ENCODE peak calls at places on chromosome 19, in nine cellular contexts. One of them, this sample, is unnamed.

GRCh38 chr19:36257512-36257876 is 42.6 kb downstream of the ZNF146 start:
- DNase-seq in anterior cingulate cortex: no peak
- DNase-seq in endodermal cell: no peak
- DNase-seq in ecto neural progenitor cell: no peak
- DNase-seq in mucosa of descending colon: no peak
- DNase-seq in NCI-H774: no peak
- DNase-seq in Karpas-422: no peak
- DNase-seq in uterus: no peak
- DNase-seq in heart left ventricle: peak; percentile 56
- DNase-seq in this sample: no peak

GRCh38 chr19:34288381-34288780 is 34.0 kb downstream of the GARRE1 start:
- DNase-seq in anterior cingulate cortex: no peak
- DNase-seq in endodermal cell: no peak
- DNase-seq in ecto neural progenitor cell: no peak
- DNase-seq in mucosa of descending colon: no peak
- DNase-seq in NCI-H774: no peak
- DNase-seq in Karpas-422: no peak
- DNase-seq in uterus: no peak
- DNase-seq in heart left ventricle: no peak
- DNase-seq in this sample: no peak

GRCh38 chr19:49581007-49581508 is at the start of gene PRRG2:
- DNase-seq in anterior cingulate cortex: no peak
- DNase-seq in endodermal cell: peak; percentile 74
- DNase-seq in ecto neural progenitor cell: no peak
- DNase-seq in mucosa of descending colon: peak; percentile 72
- DNase-seq in NCI-H774: peak; percentile 45
- DNase-seq in Karpas-422: no peak
- DNase-seq in uterus: peak; percentile 25
- DNase-seq in heart left ventricle: no peak
- DNase-seq in this sample: no peak

GRCh38 chr19:56189785-56190184 is 7.8 kb downstream of the ZSCAN5B start:
- DNase-seq in anterior cingulate cortex: no peak
- DNase-seq in endodermal cell: peak; percentile 54
- DNase-seq in ecto neural progenitor cell: no peak
- DNase-seq in mucosa of descending colon: no peak
- DNase-seq in NCI-H774: no peak
- DNase-seq in Karpas-422: no peak
- DNase-seq in uterus: no peak
- DNase-seq in heart left ventricle: no peak
- DNase-seq in this sample: no peak

GRCh38 chr19:14472202-14472961 is 2.8 kb downstream of the PTGER1 start:
- DNase-seq in anterior cingulate cortex: no peak
- DNase-seq in endodermal cell: peak; percentile 95
- DNase-seq in ecto neural progenitor cell: peak; percentile 90
- DNase-seq in mucosa of descending colon: peak; percentile 83
- DNase-seq in NCI-H774: peak; percentile 51
- DNase-seq in Karpas-422: peak; percentile 52
- DNase-seq in uterus: peak; percentile 80
- DNase-seq in heart left ventricle: peak; percentile 77
- DNase-seq in this sample: no peak

GRCh38 chr19:13835791-13836723 is 40.8 kb downstream of the ZSWIM4 start:
- DNase-seq in anterior cingulate cortex: no peak
- DNase-seq in endodermal cell: peak; percentile 47
- DNase-seq in ecto neural progenitor cell: peak; percentile 47
- DNase-seq in mucosa of descending colon: peak; percentile 44
- DNase-seq in NCI-H774: no peak
- DNase-seq in Karpas-422: peak; percentile 40
- DNase-seq in uterus: no peak
- DNase-seq in heart left ventricle: peak; percentile 71
- DNase-seq in this sample: no peak

GRCh38 chr19:49801966-49802661 is 11.0 kb downstream of the FUZ start:
- DNase-seq in anterior cingulate cortex: peak; percentile 91
- DNase-seq in endodermal cell: peak; percentile 94
- DNase-seq in ecto neural progenitor cell: peak; percentile 85
- DNase-seq in mucosa of descending colon: peak; percentile 77
- DNase-seq in NCI-H774: peak; percentile 76
- DNase-seq in Karpas-422: peak; percentile 61
- DNase-seq in uterus: peak; percentile 93
- DNase-seq in heart left ventricle: peak; percentile 96
- DNase-seq in this sample: no peak

GRCh38 chr19:943551-944170 is 17.8 kb downstream of the ARID3A start:
- DNase-seq in anterior cingulate cortex: no peak
- DNase-seq in endodermal cell: no peak
- DNase-seq in ecto neural progenitor cell: no peak
- DNase-seq in mucosa of descending colon: no peak
- DNase-seq in NCI-H774: no peak
- DNase-seq in Karpas-422: no peak
- DNase-seq in uterus: no peak
- DNase-seq in heart left ventricle: no peak
- DNase-seq in this sample: no peak

GRCh38 chr19:55588738-55589137 is 8.1 kb upstream of the ZNF579 start:
- DNase-seq in anterior cingulate cortex: no peak
- DNase-seq in endodermal cell: no peak
- DNase-seq in ecto neural progenitor cell: no peak
- DNase-seq in mucosa of descending colon: no peak
- DNase-seq in NCI-H774: no peak
- DNase-seq in Karpas-422: no peak
- DNase-seq in uterus: no peak
- DNase-seq in heart left ventricle: no peak
- DNase-seq in this sample: no peak

GRCh38 chr19:57212109-57212508 is 18.7 kb upstream of the AURKC start:
- DNase-seq in anterior cingulate cortex: no peak
- DNase-seq in endodermal cell: peak; percentile 18
- DNase-seq in ecto neural progenitor cell: no peak
- DNase-seq in mucosa of descending colon: no peak
- DNase-seq in NCI-H774: no peak
- DNase-seq in Karpas-422: no peak
- DNase-seq in uterus: no peak
- DNase-seq in heart left ventricle: no peak
- DNase-seq in this sample: no peak

GRCh38 chr19:10193666-10194499 is 870 bp downstream of the DNMT1 start:
- DNase-seq in anterior cingulate cortex: no peak
- DNase-seq in endodermal cell: no peak
- DNase-seq in ecto neural progenitor cell: no peak
- DNase-seq in mucosa of descending colon: peak; percentile 65
- DNase-seq in NCI-H774: peak; percentile 52
- DNase-seq in Karpas-422: peak; percentile 58
- DNase-seq in uterus: no peak
- DNase-seq in heart left ventricle: no peak
- DNase-seq in this sample: no peak

GRCh38 chr19:19488041-19488874 is 27.1 kb downstream of the TSSK6 start:
- DNase-seq in anterior cingulate cortex: no peak
- DNase-seq in endodermal cell: peak; percentile 66
- DNase-seq in ecto neural progenitor cell: no peak
- DNase-seq in mucosa of descending colon: peak; percentile 71
- DNase-seq in NCI-H774: no peak
- DNase-seq in Karpas-422: no peak
- DNase-seq in uterus: no peak
- DNase-seq in heart left ventricle: no peak
- DNase-seq in this sample: no peak

GRCh38 chr19:18449552-18449951 is 11.6 kb upstream of the ISYNA1 start:
- DNase-seq in anterior cingulate cortex: no peak
- DNase-seq in endodermal cell: no peak
- DNase-seq in ecto neural progenitor cell: no peak
- DNase-seq in mucosa of descending colon: no peak
- DNase-seq in NCI-H774: no peak
- DNase-seq in Karpas-422: no peak
- DNase-seq in uterus: no peak
- DNase-seq in heart left ventricle: no peak
- DNase-seq in this sample: no peak

GRCh38 chr19:10243606-10244005 is 8.4 kb upstream of the MRPL4 start:
- DNase-seq in anterior cingulate cortex: no peak
- DNase-seq in endodermal cell: no peak
- DNase-seq in ecto neural progenitor cell: no peak
- DNase-seq in mucosa of descending colon: no peak
- DNase-seq in NCI-H774: no peak
- DNase-seq in Karpas-422: no peak
- DNase-seq in uterus: no peak
- DNase-seq in heart left ventricle: no peak
- DNase-seq in this sample: no peak

GRCh38 chr19:1274081-1274851 is 1.1 kb upstream of the FAM174C start:
- DNase-seq in anterior cingulate cortex: no peak
- DNase-seq in endodermal cell: peak; percentile 74
- DNase-seq in ecto neural progenitor cell: no peak
- DNase-seq in mucosa of descending colon: peak; percentile 60
- DNase-seq in NCI-H774: no peak
- DNase-seq in Karpas-422: no peak
- DNase-seq in uterus: peak; percentile 43
- DNase-seq in heart left ventricle: peak; percentile 54
- DNase-seq in this sample: no peak

GRCh38 chr19:45117167-45117594 is 24.2 kb downstream of the PPP1R37 start:
- DNase-seq in anterior cingulate cortex: no peak
- DNase-seq in endodermal cell: peak; percentile 68
- DNase-seq in ecto neural progenitor cell: peak; percentile 63
- DNase-seq in mucosa of descending colon: peak; percentile 42
- DNase-seq in NCI-H774: no peak
- DNase-seq in Karpas-422: peak; percentile 49
- DNase-seq in uterus: no peak
- DNase-seq in heart left ventricle: no peak
- DNase-seq in this sample: no peak

GRCh38 chr19:50313812-50314536 is 15.2 kb downstream of the KCNC3 start:
- DNase-seq in anterior cingulate cortex: no peak
- DNase-seq in endodermal cell: peak; percentile 89
- DNase-seq in ecto neural progenitor cell: no peak
- DNase-seq in mucosa of descending colon: no peak
- DNase-seq in NCI-H774: peak; percentile 14
- DNase-seq in Karpas-422: peak; percentile 69
- DNase-seq in uterus: no peak
- DNase-seq in heart left ventricle: no peak
- DNase-seq in this sample: no peak

GRCh38 chr19:48471836-48472235 is 2.7 kb downstream of the CYTH2 start:
- DNase-seq in anterior cingulate cortex: no peak
- DNase-seq in endodermal cell: no peak
- DNase-seq in ecto neural progenitor cell: no peak
- DNase-seq in mucosa of descending colon: no peak
- DNase-seq in NCI-H774: no peak
- DNase-seq in Karpas-422: no peak
- DNase-seq in uterus: no peak
- DNase-seq in heart left ventricle: no peak
- DNase-seq in this sample: no peak

GRCh38 chr19:40523322-40524047 is 53.2 kb upstream of the SHKBP1 start:
- DNase-seq in anterior cingulate cortex: no peak
- DNase-seq in endodermal cell: peak; percentile 95
- DNase-seq in ecto neural progenitor cell: peak; percentile 83
- DNase-seq in mucosa of descending colon: peak; percentile 87
- DNase-seq in NCI-H774: peak; percentile 62
- DNase-seq in Karpas-422: peak; percentile 92
- DNase-seq in uterus: peak; percentile 25
- DNase-seq in heart left ventricle: peak; percentile 48
- DNase-seq in this sample: no peak

GRCh38 chr19:16541526-16542044 is 652 bp downstream of the CHERP start:
- DNase-seq in anterior cingulate cortex: no peak
- DNase-seq in endodermal cell: peak; percentile 61
- DNase-seq in ecto neural progenitor cell: no peak
- DNase-seq in mucosa of descending colon: no peak
- DNase-seq in NCI-H774: no peak
- DNase-seq in Karpas-422: no peak
- DNase-seq in uterus: no peak
- DNase-seq in heart left ventricle: no peak
- DNase-seq in this sample: no peak

GRCh38 chr19:6459356-6460098 is at the start of gene SLC25A23:
- DNase-seq in anterior cingulate cortex: peak; percentile 61
- DNase-seq in endodermal cell: peak; percentile 92
- DNase-seq in ecto neural progenitor cell: peak; percentile 84
- DNase-seq in mucosa of descending colon: peak; percentile 88
- DNase-seq in NCI-H774: peak; percentile 45
- DNase-seq in Karpas-422: peak; percentile 89
- DNase-seq in uterus: peak; percentile 74
- DNase-seq in heart left ventricle: peak; percentile 77
- DNase-seq in this sample: peak; percentile 18

GRCh38 chr19:43664008-43664407 is 6.0 kb downstream of the PLAUR start:
- DNase-seq in anterior cingulate cortex: no peak
- DNase-seq in endodermal cell: no peak
- DNase-seq in ecto neural progenitor cell: no peak
- DNase-seq in mucosa of descending colon: no peak
- DNase-seq in NCI-H774: no peak
- DNase-seq in Karpas-422: no peak
- DNase-seq in uterus: no peak
- DNase-seq in heart left ventricle: no peak
- DNase-seq in this sample: no peak

This sample was measured in epithelial cell of proximal tubule.